ENCODE peak calls at places on chromosomes 16 and 17, in five cellular contexts. J is IMR-90, V is GM12878, D is K562, E is A549. M is an unnamed sample.

GRCh38 chr16:14146445-14146844 is 75.3 kb downstream of the MRTFB start:
- DNase-seq in D (no peak), E (no peak), V (no peak), J (no peak), M (no peak)

GRCh38 chr17:41184480-41184961 is at the start of gene KRTAP4-1:
- DNase-seq in V (no peak), J (no peak), D (no peak), E (no peak), M (no peak)

GRCh38 chr16:2432286-2432685 is 3.0 kb downstream of the CCNF start:
- DNase-seq in J (no peak), E (no peak), D (no peak), V (no peak), M (no peak)

GRCh38 chr17:44914148-44914547 is 1.2 kb downstream of the GFAP start:
- DNase-seq in E (no peak), J (no peak), V (no peak), D (no peak), M (no peak)

GRCh38 chr17:7258731-7259554 is 3.3 kb downstream of the CLDN7 start:
- DNase-seq in E (no peak), J (peak; percentile 27), V (no peak), D (no peak), M (no peak)

GRCh38 chr17:78736526-78737079 is 45.5 kb downstream of the CYTH1 start:
- DNase-seq in J (no peak), E (peak; percentile 89), D (peak; percentile 53), V (no peak), M (no peak)

GRCh38 chr17:74426551-74427047 is 5.3 kb upstream of the GPRC5C start:
- DNase-seq in V (no peak), E (no peak), D (peak; percentile 37), J (no peak), M (no peak)

GRCh38 chr17:19753049-19753444 is 4.9 kb upstream of the ALDH3A1 start:
- DNase-seq in E (peak; percentile 98), D (no peak), V (no peak), J (peak; percentile 60), M (peak; percentile 49)

GRCh38 chr17:79991924-79992656 is 43.6 kb downstream of the TBC1D16 start:
- DNase-seq in E (peak; percentile 62), D (no peak), J (peak; percentile 38), V (no peak), M (no peak)

GRCh38 chr16:21666772-21667171 is 3.0 kb downstream of the OTOA start:
- DNase-seq in V (no peak), D (no peak), J (no peak), E (no peak), M (peak; percentile 34)

GRCh38 chr16:24482681-24483202 is 56.6 kb upstream of the RBBP6 start:
- DNase-seq in D (no peak), V (no peak), E (no peak), J (no peak), M (no peak)

GRCh38 chr17:7060165-7060890 is 16.4 kb upstream of the SLC16A11 start:
- DNase-seq in D (peak; percentile 43), V (no peak), E (peak; percentile 98), J (peak; percentile 69), M (no peak)

GRCh38 chr17:65799454-65799853 is 238.0 kb upstream of the AXIN2 start:
- DNase-seq in E (no peak), J (no peak), V (no peak), D (no peak), M (no peak)

GRCh38 chr17:73343168-73343634 is 31.4 kb upstream of the CDC42EP4 start:
- DNase-seq in J (peak; percentile 88), D (no peak), V (no peak), E (no peak), M (peak; percentile 94)

GRCh38 chr16:68356919-68357286 is 46.1 kb downstream of the PRMT7 start:
- DNase-seq in J (no peak), V (no peak), D (no peak), E (no peak), M (peak; percentile 34)

GRCh38 chr17:72387487-72387886 is 266.7 kb downstream of the SOX9 start:
- DNase-seq in D (no peak), J (peak; percentile 96), V (no peak), E (no peak), M (no peak)

GRCh38 chr16:3652373-3653037 is 2.0 kb upstream of the DNASE1 start:
- DNase-seq in D (no peak), E (no peak), J (no peak), V (no peak), M (peak; percentile 22)

GRCh38 chr17:64418506-64419339 is 28.1 kb upstream of the PECAM1 start:
- DNase-seq in E (peak; percentile 77), D (peak; percentile 65), V (no peak), J (peak; percentile 74), M (peak; percentile 77)

GRCh38 chr17:71163121-71163812 is 957.6 kb upstream of the SOX9 start:
- DNase-seq in E (no peak), D (no peak), J (peak; percentile 41), V (no peak), M (no peak)

GRCh38 chr16:89115216-89115949 is 21.7 kb downstream of the ACSF3 start:
- DNase-seq in J (no peak), V (peak; percentile 67), D (peak; percentile 59), E (no peak), M (no peak)

GRCh38 chr17:73639322-73639721 is 4.9 kb downstream of the SDK2 start:
- DNase-seq in J (no peak), D (no peak), V (no peak), E (no peak), M (peak; percentile 58)

GRCh38 chr17:13736915-13737314 is 135.2 kb upstream of the HS3ST3A1 start:
- DNase-seq in D (no peak), J (peak; percentile 46), E (no peak), V (no peak), M (no peak)

GRCh38 chr16:20938426-20938825 is 37.9 kb downstream of the LYRM1 start:
- DNase-seq in J (peak; percentile 56), V (no peak), E (no peak), D (no peak), M (no peak)

GRCh38 chr16:19133600-19133999 is 19.8 kb downstream of the ITPRIPL2 start:
- DNase-seq in E (no peak), J (no peak), D (no peak), V (no peak), M (no peak)

GRCh38 chr16:53614346-53614745 is 89.3 kb downstream of the RPGRIP1L start:
- DNase-seq in E (no peak), J (peak; percentile 6), D (no peak), V (no peak), M (no peak)
- TF ChIP-seq RCOR1 in E (no peak), J (no peak), D (no peak), V (no peak), M (no peak)

GRCh38 chr16:66304961-66305360 is 61.5 kb upstream of the CDH5 start:
- DNase-seq in J (no peak), E (no peak), D (no peak), V (no peak), M (no peak)
- TF ChIP-seq RCOR1 in J (no peak), E (no peak), D (no peak), V (no peak), M (no peak)

GRCh38 chr17:42380935-42381334 is 7.3 kb downstream of the STAT3 start:
- DNase-seq in V (no peak), J (no peak), E (no peak), D (no peak), M (no peak)
- TF ChIP-seq RCOR1 in V (no peak), J (no peak), E (no peak), D (no peak), M (no peak)

GRCh38 chr17:32484628-32485027 is 2.2 kb upstream of the CDK5R1 start:
- DNase-seq in J (no peak), E (no peak), D (no peak), V (no peak), M (no peak)

GRCh38 chr17:32482568-32483320 is 4.0 kb upstream of the CDK5R1 start:
- DNase-seq in D (no peak), J (peak; percentile 33), V (no peak), E (no peak), M (no peak)

GRCh38 chr17:32483451-32484019 is 3.3 kb upstream of the CDK5R1 start:
- DNase-seq in V (no peak), J (peak; percentile 61), D (peak; percentile 66), E (peak; percentile 69), M (peak; percentile 77)

GRCh38 chr17:32485261-32485955 is 1.4 kb upstream of the CDK5R1 start:
- DNase-seq in E (no peak), V (no peak), J (no peak), D (no peak), M (no peak)

GRCh38 chr17:32484041-32484461 is 2.7 kb upstream of the CDK5R1 start:
- DNase-seq in E (no peak), V (no peak), J (no peak), D (no peak), M (peak; percentile 27)
- TF ChIP-seq RCOR1 in E (no peak), V (no peak), J (no peak), D (no peak), M (no peak)

DNA sequence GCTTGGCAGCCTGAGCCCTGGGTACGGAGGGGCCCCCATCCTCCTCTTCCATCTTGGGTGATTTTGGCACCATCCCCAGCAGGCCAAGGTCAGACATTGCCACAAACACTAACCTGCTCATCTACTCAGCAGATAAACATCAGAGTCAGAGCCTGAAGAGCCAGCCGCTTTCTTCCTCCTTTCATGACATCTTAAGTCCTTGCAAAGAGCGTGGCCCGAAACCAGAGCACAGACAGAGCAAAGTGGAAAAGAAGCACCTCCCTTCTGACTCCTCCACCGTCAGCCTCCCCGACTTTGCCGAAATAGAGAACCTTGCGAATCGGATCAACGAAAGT is 60.4 kb upstream of the RPH3AL start:
- DNase-seq in D (no peak), J (no peak), V (no peak), E (no peak), M (no peak)
- TF ChIP-seq RCOR1 in D (no peak), J (no peak), V (no peak), E (no peak), M (no peak)

GRCh38 chr16:84560269-84560668 is 55.8 kb upstream of the MEAK7 start:
- DNase-seq in J (no peak), D (no peak), E (no peak), V (no peak), M (no peak)
- TF ChIP-seq RCOR1 in J (no peak), D (no peak), E (no peak), V (no peak), M (no peak)

GRCh38 chr16:49068224-49068623 is 213.4 kb downstream of the CBLN1 start:
- DNase-seq in D (no peak), E (no peak), V (no peak), J (no peak), M (no peak)
- TF ChIP-seq RCOR1 in D (no peak), E (no peak), V (no peak), J (no peak), M (no peak)

M was measured in SK-N-SH.